ENCODE peak calls at places on chromosomes 1 and 21, in ten cellular contexts. S is stomach, T is spleen, L is GM12891, Z is H1, R is esophagus muscularis mucosa, H is sigmoid colon, V is upper lobe of left lung, U is prostate gland, C is HCT116. K is an unnamed sample.

GRCh38 chr1:47650205-47650604 is 212.4 kb downstream of the FOXD2 start:
- DNase-seq in V (peak; percentile 82), L (no peak), U (no peak), T (peak; percentile 18), H (peak; percentile 27), R (no peak), C (peak; percentile 69), Z (no peak), S (peak; percentile 25), K (no peak)

GRCh38 chr21:36854391-36854790 is 112.1 kb downstream of the HLCS start:
- DNase-seq in S (no peak), V (no peak), Z (peak; percentile 29), R (no peak), U (no peak), L (peak; percentile 25), T (no peak), C (no peak), H (no peak), K (no peak)

GRCh38 chr21:21818898-21819297 is 820.7 kb downstream of the NCAM2 start:
- DNase-seq in T (no peak), Z (no peak), V (no peak), L (no peak), H (no peak), S (no peak), U (no peak), C (no peak), R (no peak), K (no peak)

GRCh38 chr1:19775317-19775716 is 24.4 kb downstream of the TMCO4 start:
- DNase-seq in R (no peak), U (no peak), H (no peak), V (no peak), T (no peak), L (no peak), C (no peak), Z (no peak), S (no peak), K (no peak)

GRCh38 chr1:7224644-7225043 is 439.4 kb downstream of the CAMTA1 start:
- DNase-seq in L (no peak), R (peak; percentile 78), Z (peak; percentile 15), H (no peak), V (no peak), U (no peak), T (peak; percentile 50), C (peak; percentile 37), S (no peak), K (no peak)

GRCh38 chr1:174982971-174983689 is 16.6 kb upstream of the CACYBP start:
- DNase-seq in U (no peak), H (no peak), C (peak; percentile 36), Z (no peak), R (no peak), V (no peak), T (no peak), S (no peak), L (no peak), K (no peak)

GRCh38 chr1:58941471-58942289 is 157.8 kb upstream of the JUN start:
- DNase-seq in H (no peak), S (peak; percentile 40), L (no peak), R (no peak), Z (no peak), T (peak; percentile 76), U (no peak), C (no peak), V (no peak), K (no peak)

GRCh38 chr21:22416555-22416954 is 1418.3 kb downstream of the NCAM2 start:
- DNase-seq in T (no peak), Z (no peak), S (no peak), H (no peak), U (no peak), C (no peak), R (no peak), L (no peak), V (no peak), K (no peak)

GRCh38 chr1:231134624-231135023 is 27.2 kb upstream of the TRIM67 start:
- DNase-seq in S (no peak), U (no peak), V (no peak), Z (no peak), H (no peak), R (no peak), C (no peak), L (no peak), T (no peak), K (no peak)

GRCh38 chr1:1013922-1014617 is 773 bp downstream of the ISG15 start:
- DNase-seq in R (no peak), H (peak; percentile 77), Z (no peak), C (no peak), S (peak; percentile 38), T (peak; percentile 87), V (no peak), L (no peak), U (no peak), K (no peak)

GRCh38 chr1:1011388-1011949 is 1.8 kb upstream of the ISG15 start:
- DNase-seq in S (no peak), C (no peak), H (no peak), R (no peak), U (no peak), L (no peak), Z (no peak), T (no peak), V (no peak), K (no peak)

GRCh38 chr1:1014896-1015681 is 1.8 kb downstream of the ISG15 start:
- DNase-seq in U (no peak), S (no peak), C (no peak), Z (no peak), V (no peak), H (no peak), L (no peak), T (no peak), R (no peak), K (no peak)

GRCh38 chr1:1013105-1013921 is at the start of gene ISG15:
- DNase-seq in R (peak; percentile 98), V (peak; percentile 95), C (peak; percentile 60), Z (no peak), U (peak; percentile 87), H (peak; percentile 96), L (peak; percentile 80), T (peak; percentile 98), S (peak; percentile 93), K (peak; percentile 72)
- TF ChIP-seq POLR2A in R (no peak), V (peak; percentile 90), C (peak; percentile 49), Z (peak; percentile 53), U (peak; percentile 92), H (peak; percentile 51), L (peak; percentile 74), T (peak; percentile 85), S (peak; percentile 61), K (peak; percentile 81)

GRCh38 chr1:33332881-33333280 is 12.0 kb upstream of the A3GALT2 start:
- DNase-seq in T (peak; percentile 20), V (peak; percentile 81), Z (no peak), H (no peak), C (no peak), S (no peak), L (no peak), R (no peak), U (no peak), K (no peak)
- TF ChIP-seq POLR2AphosphoS5 in T (no peak), V (no peak), Z (no peak), H (no peak), C (no peak), S (no peak), L (no peak), R (peak; percentile 24), U (no peak), K (no peak)

DNA sequence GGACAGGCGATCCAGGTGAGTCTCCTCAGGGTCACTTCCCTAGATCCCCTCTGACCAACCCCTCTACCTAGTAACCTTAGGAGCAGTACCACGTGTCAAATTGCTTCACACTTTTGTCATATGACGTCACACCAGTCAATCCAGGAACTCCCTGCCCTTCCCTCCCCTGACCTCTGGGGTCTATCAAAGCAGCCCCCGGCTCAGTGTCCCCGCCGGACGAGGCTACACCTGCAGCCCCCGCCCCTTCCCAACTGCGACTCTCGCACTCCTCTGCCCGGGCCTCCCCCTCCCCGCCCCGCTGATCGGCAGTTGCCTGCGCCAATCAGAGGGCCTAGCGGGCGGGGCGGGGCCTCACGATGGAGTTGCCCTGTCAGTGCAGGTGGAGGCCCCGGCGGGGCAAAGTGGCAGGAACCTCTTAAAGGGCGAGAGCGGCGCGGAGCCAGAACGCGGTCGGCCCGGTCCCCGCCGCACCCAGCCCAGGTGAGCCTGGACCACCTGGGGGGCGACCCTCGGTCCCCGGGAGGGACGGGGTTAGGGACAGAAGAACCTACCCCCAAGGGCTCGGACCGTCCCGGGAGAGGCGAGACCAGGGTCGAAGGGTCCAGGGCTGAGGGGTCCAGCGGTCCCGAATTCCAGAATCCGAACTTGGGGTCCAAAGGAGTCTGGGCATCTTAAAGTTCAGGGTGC is 27.5 kb upstream of the EPB41 start:
- DNase-seq in C (peak; percentile 76), V (peak; percentile 92), S (peak; percentile 92), R (peak; percentile 95), H (peak; percentile 90), U (peak; percentile 85), L (peak; percentile 98), T (peak; percentile 97), Z (peak; percentile 70), K (peak; percentile 99)
- TF ChIP-seq POLR2A in C (peak; percentile 29), V (peak; percentile 79), S (no peak), R (no peak), H (no peak), U (peak; percentile 89), L (no peak), T (peak; percentile 73), Z (no peak), K (peak; percentile 57)

GRCh38 chr1:197146108-197147095 is at the start of gene ASPM:
- DNase-seq in H (peak; percentile 97), S (peak; percentile 93), L (peak; percentile 63), C (peak; percentile 83), R (peak; percentile 98), T (peak; percentile 96), U (peak; percentile 93), V (peak; percentile 94), Z (peak; percentile 81), K (peak; percentile 67)
- TF ChIP-seq POLR2AphosphoS5 in H (no peak), S (peak; percentile 38), L (no peak), C (peak; percentile 16), R (peak; percentile 66), T (peak; percentile 66), U (peak; percentile 84), V (no peak), Z (peak; percentile 69), K (peak; percentile 30)

K was measured in GM12892.